ENCODE peak calls at places on chromosomes 4 and X, in ten cellular contexts. O is thyroid gland, Y is PC-9, L is left ventricle myocardium inferior, J is NT2/D1, E is neural progenitor cell, F is A549, P is OCI-LY7, U is SK-N-SH, G is adrenal gland. A is an unnamed sample.

GRCh38 chrX:120144178-120144844 is 14.1 kb upstream of the RHOXF2 start:
- DNase-seq in O (no peak), Y (no peak), L (no peak), J (no peak), E (peak; percentile 18), F (no peak), P (no peak), U (no peak), G (peak; percentile 19), A (no peak)

GRCh38 chrX:108032944-108033343 is 11.9 kb upstream of the VSIG1 start:
- DNase-seq in O (no peak), Y (peak; percentile 6), L (no peak), J (no peak), E (no peak), F (no peak), P (no peak), U (no peak), G (no peak), A (no peak)

GRCh38 chrX:131217878-131218486 is 71.1 kb downstream of the IGSF1 start:
- DNase-seq in O (no peak), Y (no peak), L (no peak), J (no peak), E (no peak), F (no peak), P (no peak), U (no peak), G (no peak), A (no peak)

GRCh38 chr4:67101612-67102011 is 443.7 kb downstream of the CENPC start:
- DNase-seq in O (no peak), Y (no peak), L (no peak), J (no peak), E (no peak), F (no peak), P (no peak), U (no peak), G (no peak), A (no peak)

GRCh38 chr4:88027611-88028608 is 20.5 kb downstream of the PKD2 start:
- DNase-seq in O (no peak), Y (no peak), L (no peak), J (no peak), E (no peak), F (no peak), P (no peak), U (no peak), G (no peak), A (peak; percentile 68)

GRCh38 chr4:179076865-179077264 is 1634.6 kb upstream of the AGA start:
- DNase-seq in O (no peak), Y (no peak), L (no peak), J (no peak), E (no peak), F (no peak), P (no peak), U (no peak), G (no peak), A (no peak)

GRCh38 chr4:36269116-36269515 is 12.3 kb upstream of the DTHD1 start:
- DNase-seq in O (no peak), Y (no peak), L (no peak), J (no peak), E (no peak), F (no peak), P (no peak), U (no peak), G (no peak), A (no peak)

GRCh38 chr4:37780444-37781133 is 45.9 kb upstream of the PGM2 start:
- DNase-seq in O (no peak), Y (no peak), L (no peak), J (no peak), E (peak; percentile 11), F (no peak), P (peak; percentile 65), U (no peak), G (peak; percentile 13), A (peak; percentile 86)

GRCh38 chr4:124883642-124884041 is 171.1 kb upstream of the ANKRD50 start:
- DNase-seq in O (no peak), Y (no peak), L (no peak), J (no peak), E (no peak), F (no peak), P (no peak), U (no peak), G (no peak), A (no peak)

GRCh38 chr4:80172203-80172602 is 25.1 kb upstream of the PRDM8 start:
- DNase-seq in O (no peak), Y (no peak), L (no peak), J (no peak), E (no peak), F (no peak), P (no peak), U (no peak), G (no peak), A (no peak)

GRCh38 chrX:68114573-68115199 is 318.6 kb downstream of the OPHN1 start:
- DNase-seq in O (no peak), Y (peak; percentile 11), L (no peak), J (no peak), E (no peak), F (no peak), P (no peak), U (no peak), G (no peak), A (peak; percentile 21)

GRCh38 chr4:70914631-70915030 is 12.5 kb downstream of the MOB1B start:
- DNase-seq in O (peak; percentile 39), Y (no peak), L (no peak), J (no peak), E (no peak), F (no peak), P (no peak), U (no peak), G (no peak), A (no peak)
- H3K4me3 ChIP-seq in O (no peak overlapping the region), Y (no peak overlapping the region), L (no peak overlapping the region), J (no peak overlapping the region), E (no peak overlapping the region), F (no peak overlapping the region), P (no peak overlapping the region), U (no peak overlapping the region), G (no peak overlapping the region), A (no peak overlapping the region)

GRCh38 chr4:1638272-1638598 is 45.9 kb downstream of the FAM53A start:
- DNase-seq in O (no peak), Y (no peak), L (no peak), J (no peak), E (no peak), F (no peak), P (no peak), U (no peak), G (no peak), A (no peak)

GRCh38 chr4:1638873-1639272 is 45.2 kb downstream of the FAM53A start:
- DNase-seq in O (no peak), Y (no peak), L (no peak), J (no peak), E (no peak), F (no peak), P (no peak), U (no peak), G (no peak), A (no peak)

GRCh38 chr4:1636490-1637211 is 47.5 kb downstream of the FAM53A start:
- DNase-seq in O (no peak), Y (no peak), L (no peak), J (no peak), E (no peak), F (no peak), P (no peak), U (no peak), G (no peak), A (no peak)

GRCh38 chr4:1639299-1639868 is 44.7 kb downstream of the FAM53A start:
- DNase-seq in O (no peak), Y (no peak), L (no peak), J (no peak), E (no peak), F (no peak), P (no peak), U (no peak), G (no peak), A (no peak)

DNA sequence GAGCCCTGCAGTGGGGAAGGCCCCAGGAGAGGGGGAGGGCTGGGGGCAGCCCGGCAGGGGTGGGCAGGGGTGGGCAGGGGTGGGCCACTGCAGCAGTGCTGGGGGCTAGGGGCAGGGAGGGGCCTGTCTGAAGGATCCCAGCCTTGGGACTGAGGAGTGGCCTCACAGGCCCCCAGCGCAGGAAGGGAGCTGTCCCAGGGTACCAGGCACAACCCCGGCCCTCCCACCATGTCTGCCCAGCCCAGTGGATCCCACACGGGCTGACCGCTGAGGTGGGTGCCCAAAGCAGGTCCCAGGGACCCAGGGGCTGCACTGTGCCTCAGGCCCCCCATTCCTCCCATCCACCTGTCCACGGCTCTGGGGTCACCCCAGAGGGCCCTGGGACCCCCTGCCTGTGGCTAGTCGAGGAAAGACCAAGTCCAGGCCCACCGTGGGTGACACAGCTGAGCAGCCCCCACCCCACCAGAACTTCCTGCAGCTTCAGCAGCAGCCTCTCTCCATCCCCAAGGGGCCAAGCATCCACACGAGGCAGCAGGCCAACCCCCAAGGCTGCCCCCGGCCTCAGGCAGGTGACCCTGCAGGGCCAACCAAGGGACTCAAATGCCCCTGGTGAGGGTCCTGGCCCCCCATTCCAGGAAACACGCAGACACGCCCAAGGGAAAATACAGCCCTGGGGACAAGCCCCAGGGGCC is 46.4 kb downstream of the FAM53A start:
- DNase-seq in O (no peak), Y (no peak), L (no peak), J (no peak), E (no peak), F (no peak), P (no peak), U (no peak), G (no peak), A (no peak)
- H3K4me3 ChIP-seq in O (no peak overlapping the region), Y (no peak overlapping the region), L (no peak overlapping the region), J (no peak overlapping the region), E (no peak overlapping the region), F (no peak overlapping the region), P (no peak overlapping the region), U (no peak overlapping the region), G (no peak overlapping the region), A (no peak overlapping the region)

GRCh38 chrX:44068043-44068442 is 94.9 kb upstream of the NDP start:
- DNase-seq in O (no peak), Y (no peak), L (no peak), J (no peak), E (no peak), F (no peak), P (no peak), U (no peak), G (no peak), A (no peak)
- H3K4me3 ChIP-seq in O (no peak overlapping the region), Y (no peak overlapping the region), L (no peak overlapping the region), J (no peak overlapping the region), E (no peak overlapping the region), F (no peak overlapping the region), P (no peak overlapping the region), U (no peak overlapping the region), G (no peak overlapping the region), A (no peak overlapping the region)

DNA sequence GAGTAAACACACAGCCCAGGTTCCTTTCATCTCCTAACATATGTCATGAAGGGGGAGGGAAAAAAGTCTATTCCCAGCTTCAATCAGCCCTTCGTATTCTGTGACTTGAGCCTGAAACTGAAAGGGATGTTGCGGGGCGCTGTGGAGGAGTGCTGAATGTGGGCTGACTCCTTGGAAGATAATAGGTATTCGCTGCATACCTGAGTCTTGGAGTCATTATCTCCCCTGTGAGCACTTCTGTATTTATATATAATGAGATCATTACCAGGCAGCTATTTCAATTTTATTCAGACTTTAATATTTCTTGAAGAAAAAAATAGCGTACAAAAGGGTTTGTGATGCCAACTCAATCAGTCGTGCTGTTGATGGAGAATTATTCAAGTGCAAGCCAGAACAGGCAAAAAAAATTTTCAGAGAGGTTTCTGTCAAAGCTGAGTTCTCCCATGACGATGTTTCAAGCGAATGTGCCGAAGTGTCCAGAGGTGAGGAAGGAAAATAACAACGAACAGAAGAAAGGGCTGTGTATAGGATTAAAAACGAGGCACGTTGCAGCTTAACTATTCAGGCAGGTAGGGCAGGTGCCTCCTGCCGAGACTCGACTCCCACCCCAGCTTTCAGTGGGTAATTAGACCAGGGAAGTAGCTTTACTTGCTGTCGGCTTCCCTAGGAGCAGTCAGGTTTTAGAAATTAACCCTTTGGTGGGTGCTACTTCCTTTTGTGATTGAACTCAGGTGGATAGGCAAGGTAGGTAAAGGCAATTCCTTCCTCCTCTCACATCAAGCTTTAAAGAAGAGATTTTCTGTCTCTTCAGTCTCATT is 163.7 kb upstream of the NOCT start:
- DNase-seq in O (peak; percentile 7), Y (no peak), L (no peak), J (no peak), E (peak; percentile 13), F (no peak), P (no peak), U (no peak), G (no peak), A (no peak)
- H3K4me3 ChIP-seq in O (no peak overlapping the region), Y (no peak overlapping the region), L (no peak overlapping the region), J (no peak overlapping the region), E (peak overlapping the region; percentile 16), F (no peak overlapping the region), P (no peak overlapping the region), U (no peak overlapping the region), G (no peak overlapping the region), A (no peak overlapping the region)

A was measured in NB4.